ENCODE peak calls at places on chromosomes 6 and 20, in nine cellular contexts. N, I, D, C, Y, B, E, P and G are unnamed samples.

GRCh38 chr20:48217191-48217590 is 431.9 kb upstream of the SULF2 start:
- DNase-seq in E (no peak), N (no peak), I (no peak), B (no peak), C (no peak), D (no peak), Y (no peak), P (no peak), G (no peak)

GRCh38 chr20:41750137-41750536 is 132.0 kb upstream of the CHD6 start:
- DNase-seq in E (no peak), N (no peak), C (no peak), Y (no peak), D (no peak), I (no peak), P (no peak), B (no peak), G (no peak)

GRCh38 chr20:35007413-35007812 is 51.7 kb downstream of the MYH7B start:
- DNase-seq in C (no peak), Y (no peak), P (no peak), I (peak), B (no peak), E (peak), D (peak), N (no peak), G (no peak)

GRCh38 chr6:169237496-169238134 is 16.0 kb downstream of the THBS2 start:
- DNase-seq in B (no peak), I (no peak), P (no peak), N (no peak), E (no peak), Y (no peak), C (no peak), D (peak), G (no peak)

GRCh38 chr6:53322188-53323029 is 26.3 kb downstream of the ELOVL5 start:
- DNase-seq in C (no peak), P (no peak), E (no peak), N (no peak), D (no peak), I (no peak), Y (no peak), B (no peak), G (no peak)

GRCh38 chr6:37006793-37007339 is 1.4 kb downstream of the FGD2 start:
- DNase-seq in N (no peak), D (no peak), B (no peak), E (no peak), C (no peak), Y (no peak), I (no peak), P (no peak), G (no peak)

GRCh38 chr6:111087871-111088667 is 766 bp downstream of the SLC16A10 start:
- DNase-seq in C (peak), E (peak), D (no peak), N (peak), I (peak), B (no peak), Y (no peak), P (no peak), G (no peak)

GRCh38 chr6:26045939-26046368 is 41.3 kb upstream of the HFE start:
- DNase-seq in Y (no peak), C (no peak), N (no peak), B (no peak), I (no peak), P (no peak), D (no peak), E (no peak), G (no peak)

GRCh38 chr6:165486183-165487137 is 176.6 kb downstream of the PDE10A start:
- DNase-seq in Y (no peak), C (no peak), P (no peak), B (no peak), I (no peak), D (no peak), E (no peak), N (no peak), G (no peak)

GRCh38 chr20:6008254-6008653 is 45.6 kb downstream of the LRRN4 start:
- DNase-seq in I (peak), N (peak), E (peak), B (no peak), D (no peak), C (no peak), Y (peak), P (peak), G (peak)

GRCh38 chr20:23544133-23544532 is 24.2 kb downstream of the CST9L start:
- DNase-seq in E (no peak), D (no peak), C (no peak), B (no peak), I (no peak), Y (no peak), N (no peak), P (no peak), G (no peak)

GRCh38 chr20:36467076-36467999 is 74.0 kb upstream of the MYL9 start:
- DNase-seq in N (peak), B (no peak), I (no peak), C (peak), D (peak), E (peak), Y (no peak), P (no peak), G (no peak)

GRCh38 chr20:17518339-17519052 is 12.7 kb downstream of the BFSP1 start:
- DNase-seq in C (no peak), B (no peak), I (peak), Y (no peak), E (no peak), D (no peak), N (no peak), P (no peak), G (no peak)

GRCh38 chr6:18118330-18118729 is 4.1 kb downstream of the NHLRC1 start:
- DNase-seq in D (no peak), I (no peak), P (no peak), B (no peak), C (no peak), N (no peak), Y (no peak), E (peak), G (no peak)

GRCh38 chr6:166465671-166466087 is 82.9 kb upstream of the MPC1 start:
- DNase-seq in Y (peak), P (peak), D (no peak), C (peak), B (no peak), E (no peak), N (no peak), I (peak), G (no peak)

GRCh38 chr20:57022306-57022705 is 244.1 kb downstream of the BMP7 start:
- DNase-seq in E (no peak), N (no peak), B (no peak), D (no peak), P (no peak), Y (no peak), I (no peak), C (no peak), G (no peak)

GRCh38 chr20:38152175-38153010 is 12.7 kb downstream of the TGM2 start:
- DNase-seq in D (peak), C (peak), Y (peak), P (no peak), I (no peak), E (peak), B (no peak), N (peak), G (no peak)

GRCh38 chr6:79864001-79864400 is 83.4 kb downstream of the ELOVL4 start:
- DNase-seq in C (no peak), D (no peak), Y (no peak), N (no peak), B (no peak), E (no peak), I (no peak), P (no peak), G (no peak)

GRCh38 chr6:25016311-25016710 is 80.6 kb upstream of the RIPOR2 start:
- DNase-seq in I (no peak), E (no peak), P (peak), N (no peak), B (no peak), Y (no peak), C (no peak), D (no peak), G (no peak)

GRCh38 chr20:1811621-1812498 is 83.3 kb upstream of the SIRPA start:
- DNase-seq in N (no peak), I (no peak), Y (no peak), P (no peak), D (no peak), C (no peak), B (no peak), E (no peak), G (no peak)

GRCh38 chr6:19153270-19153980 is 683.7 kb upstream of the ID4 start:
- DNase-seq in Y (no peak), N (no peak), D (no peak), C (peak), P (no peak), E (no peak), I (no peak), B (no peak), G (no peak)

GRCh38 chr6:68196645-68197044 is 438.4 kb upstream of the ADGRB3 start:
- DNase-seq in D (no peak), I (no peak), C (no peak), N (no peak), P (no peak), Y (no peak), B (no peak), E (no peak), G (no peak)

GRCh38 chr6:158817298-158818007 is 1.7 kb downstream of the EZR start:
- DNase-seq in Y (no peak), N (peak), E (peak), I (no peak), C (peak), B (no peak), P (no peak), D (no peak), G (no peak)

GRCh38 chr20:63273635-63274380 is 1.2 kb downstream of the ARFGAP1 start:
- DNase-seq in C (no peak), P (no peak), B (no peak), D (no peak), Y (peak), I (no peak), E (no peak), N (no peak), G (peak)

GRCh38 chr6:132715204-132715603 is 1.3 kb upstream of the VNN1 start:
- DNase-seq in I (peak), E (peak), D (no peak), B (no peak), Y (peak), P (no peak), C (no peak), N (peak), G (peak)

GRCh38 chr6:130674604-130675003 is 152.6 kb upstream of the SMLR1 start:
- DNase-seq in Y (no peak), B (no peak), P (no peak), N (no peak), C (no peak), D (no peak), I (no peak), E (no peak), G (no peak)

GRCh38 chr6:28693751-28694443 is 168.2 kb downstream of the GPX5 start:
- DNase-seq in C (no peak), D (no peak), P (no peak), E (no peak), I (no peak), N (no peak), B (no peak), Y (no peak), G (no peak)

GRCh38 chr6:43093361-43094289 is 17.5 kb downstream of the PTK7 start:
- DNase-seq in C (no peak), P (peak), Y (no peak), E (no peak), I (no peak), D (peak), B (no peak), N (no peak), G (no peak)

GRCh38 chr6:150924808-150925654 is 59.5 kb downstream of the MTHFD1L start:
- DNase-seq in E (no peak), B (no peak), I (no peak), D (no peak), C (no peak), Y (no peak), P (no peak), N (no peak), G (no peak)

GRCh38 chr6:167571550-167571949 is 246.7 kb downstream of the TTLL2 start:
- DNase-seq in Y (no peak), C (no peak), D (no peak), E (no peak), P (no peak), B (peak), N (no peak), I (no peak), G (no peak)

GRCh38 chr6:143754204-143754603 is 76.4 kb downstream of the PHACTR2 start:
- DNase-seq in N (no peak), P (no peak), E (no peak), I (no peak), Y (no peak), B (no peak), C (no peak), D (no peak), G (no peak)

GRCh38 chr6:93394471-93394870 is 24.9 kb downstream of the EPHA7 start:
- DNase-seq in D (no peak), Y (no peak), B (no peak), I (no peak), P (no peak), E (no peak), N (no peak), C (no peak), G (no peak)

GRCh38 chr6:154865291-154865690 is 129.8 kb upstream of the TIAM2 start:
- DNase-seq in D (no peak), N (no peak), I (no peak), Y (no peak), E (no peak), C (no peak), B (no peak), P (no peak), G (no peak)

GRCh38 chr20:48463916-48464315 is 363.9 kb downstream of the PREX1 start:
- DNase-seq in E (no peak), I (no peak), P (no peak), N (no peak), Y (no peak), D (no peak), C (no peak), B (no peak), G (peak)

GRCh38 chr6:20905377-20905776 is 371.1 kb downstream of the CDKAL1 start:
- DNase-seq in P (no peak), N (no peak), B (no peak), Y (no peak), D (no peak), C (no peak), E (no peak), I (no peak), G (no peak)

GRCh38 chr6:37014667-37015066 is 9.2 kb downstream of the FGD2 start:
- DNase-seq in E (no peak), Y (no peak), I (no peak), D (no peak), P (no peak), B (no peak), N (no peak), C (no peak), G (no peak)

GRCh38 chr6:160386869-160387518 is 38.8 kb downstream of the SLC22A3 start:
- DNase-seq in B (no peak), C (peak), D (peak), E (no peak), N (no peak), I (no peak), Y (peak), P (no peak), G (no peak)

GRCh38 chr6:10890151-10890550 is 3.3 kb downstream of the SYCP2L start:
- DNase-seq in D (no peak), C (no peak), B (no peak), I (no peak), E (no peak), P (no peak), Y (no peak), N (no peak), G (no peak)

GRCh38 chr20:16472045-16472872 is 101.0 kb downstream of the KIF16B start:
- DNase-seq in I (no peak), C (no peak), Y (no peak), E (no peak), B (no peak), N (no peak), D (no peak), P (no peak), G (no peak)

GRCh38 chr20:16475225-16475624 is 98.0 kb downstream of the KIF16B start:
- DNase-seq in C (no peak), P (no peak), Y (no peak), E (no peak), N (no peak), I (no peak), B (no peak), D (no peak), G (no peak)

GRCh38 chr20:16476032-16476431 is 97.2 kb downstream of the KIF16B start:
- DNase-seq in B (no peak), C (no peak), E (no peak), I (no peak), N (no peak), Y (peak), D (no peak), P (peak), G (no peak)

GRCh38 chr20:16477632-16478031 is 95.6 kb downstream of the KIF16B start:
- DNase-seq in B (no peak), Y (no peak), P (no peak), N (no peak), I (no peak), C (no peak), E (no peak), D (no peak), G (no peak)

GRCh38 chr20:16474342-16474741 is 98.9 kb downstream of the KIF16B start:
- DNase-seq in Y (no peak), B (no peak), D (no peak), C (no peak), P (no peak), N (no peak), E (no peak), I (no peak), G (no peak)
- H3K4me3 ChIP-seq in Y (no peak), B (no peak), D (no peak), C (no peak), P (no peak), N (no peak), E (no peak), I (no peak), G (no peak)

GRCh38 chr20:51943761-51944160 is 141.4 kb upstream of the SALL4 start:
- DNase-seq in I (no peak), D (no peak), Y (no peak), C (no peak), P (no peak), E (no peak), B (no peak), N (no peak), G (no peak)
- H3K4me3 ChIP-seq in I (no peak), D (no peak), Y (no peak), C (no peak), P (no peak), E (no peak), B (no peak), N (no peak), G (no peak)

GRCh38 chr20:32480361-32481199 is 104.6 kb downstream of the NOL4L start:
- DNase-seq in N (no peak), I (peak), B (no peak), E (no peak), D (peak), Y (no peak), C (peak), P (no peak), G (no peak)
- H3K4me3 ChIP-seq in N (no peak), I (peak), B (no peak), E (no peak), D (no peak), Y (no peak), C (peak), P (no peak), G (peak)

GRCh38 chr6:33412140-33413009 is 1.6 kb downstream of the PHF1 start:
- DNase-seq in N (no peak), D (no peak), P (no peak), Y (no peak), I (no peak), C (no peak), E (no peak), B (no peak), G (no peak)
- H3K4me3 ChIP-seq in N (peak), D (no peak), P (no peak), Y (no peak), I (no peak), C (peak), E (peak), B (peak), G (peak)

DNA sequence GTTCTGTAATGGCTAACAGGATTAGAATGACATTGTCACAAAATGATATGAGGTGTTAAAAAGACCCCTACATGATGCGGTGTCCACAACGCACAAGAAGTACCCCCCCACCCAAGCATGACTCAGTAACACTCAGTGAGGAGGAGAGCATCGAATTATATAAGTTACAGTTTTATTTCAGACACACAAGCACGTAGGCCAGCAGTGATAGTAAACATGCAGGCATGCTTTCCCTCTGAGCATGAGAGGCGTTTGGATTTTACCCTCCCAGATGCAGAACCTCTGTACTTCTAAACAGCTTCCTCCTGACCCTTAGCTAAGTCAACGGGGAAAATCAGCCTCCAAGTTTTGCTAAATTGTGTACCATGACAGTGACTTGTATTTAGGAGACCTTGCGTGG is 23.9 kb downstream of the GNAS start:
- DNase-seq in Y (no peak), N (no peak), C (no peak), B (no peak), I (no peak), P (no peak), E (no peak), D (no peak), G (no peak)
- H3K4me3 ChIP-seq in Y (no peak), N (no peak), C (no peak), B (no peak), I (no peak), P (no peak), E (no peak), D (no peak), G (no peak)

DNA sequence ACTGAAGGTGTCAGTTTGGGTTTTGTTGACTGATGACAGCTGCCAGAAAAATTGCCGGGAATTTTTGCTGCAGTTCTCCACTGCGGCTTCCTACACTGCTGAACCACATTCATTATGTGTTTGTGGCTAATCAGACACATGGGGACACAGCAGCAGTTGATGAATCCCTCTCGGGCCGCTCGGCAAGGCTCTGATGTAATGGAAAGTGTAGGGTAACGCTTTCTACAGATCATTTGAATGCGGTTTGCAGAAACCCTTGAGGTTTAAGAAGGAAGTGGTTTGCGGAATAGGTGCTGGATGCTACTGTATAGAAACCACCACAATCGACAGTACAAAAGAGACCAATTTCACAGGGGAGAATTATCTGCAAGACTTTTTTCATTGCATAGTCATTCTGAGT is 138.7 kb upstream of the SASH1 start:
- DNase-seq in I (no peak), C (no peak), P (no peak), D (no peak), B (no peak), Y (no peak), E (no peak), N (no peak), G (peak)
- H3K4me3 ChIP-seq in I (no peak), C (no peak), P (no peak), D (no peak), B (no peak), Y (no peak), E (no peak), N (no peak), G (peak)

GRCh38 chr6:161918608-161919205 is 644.8 kb upstream of the AGPAT4 start:
- DNase-seq in P (no peak), Y (no peak), N (no peak), D (no peak), B (no peak), E (no peak), C (no peak), I (no peak), G (no peak)
- H3K4me3 ChIP-seq in P (no peak), Y (peak), N (no peak), D (no peak), B (no peak), E (no peak), C (no peak), I (peak), G (no peak)

GRCh38 chr6:98833101-98834059 is 994 bp upstream of the POU3F2 start:
- DNase-seq in C (no peak), I (peak), D (peak), N (peak), E (no peak), B (no peak), Y (no peak), P (no peak), G (no peak)

GRCh38 chr6:98835149-98836024 is 1.0 kb downstream of the POU3F2 start:
- DNase-seq in D (peak), B (no peak), N (peak), P (no peak), C (no peak), I (peak), Y (no peak), E (no peak), G (no peak)

GRCh38 chr6:98832282-98833100 is 1.9 kb upstream of the POU3F2 start:
- DNase-seq in Y (no peak), D (peak), C (no peak), I (peak), N (no peak), E (no peak), P (peak), B (no peak), G (peak)

GRCh38 chr6:98836025-98836961 is 1.9 kb downstream of the POU3F2 start:
- DNase-seq in Y (no peak), P (no peak), B (no peak), N (no peak), E (no peak), C (no peak), D (no peak), I (peak), G (no peak)

GRCh38 chr6:98834060-98835031 is at the start of gene POU3F2:
- DNase-seq in B (no peak), C (peak), N (peak), I (peak), E (peak), P (peak), Y (peak), D (peak), G (peak)
- H3K4me3 ChIP-seq in B (peak), C (peak), N (peak), I (peak), E (peak), P (peak), Y (peak), D (peak), G (peak)

GRCh38 chr20:25197173-25197869 is 1.8 kb downstream of the ENTPD6 start:
- DNase-seq in B (no peak), C (no peak), D (no peak), N (no peak), I (no peak), P (no peak), E (no peak), Y (no peak), G (no peak)
- H3K4me3 ChIP-seq in B (peak), C (peak), D (no peak), N (peak), I (peak), P (no peak), E (no peak), Y (peak), G (no peak)